ENCODE peak calls at places on chromosomes 11 and 22, in eight cellular contexts. One of them, this sample, is unnamed.

GRCh38 chr11:121483805-121484478 is 31.2 kb upstream of the SORL1-AS1 start:
- DNase-seq in activated B cell treated with CpG ODN at 0.5 μM for 24 hours: no peak
- DNase-seq in IMR-90: no peak
- DNase-seq in HFFc6: no peak
- DNase-seq in omental fat pad: no peak
- DNase-seq in WTC11: no peak
- DNase-seq in HFF-Myc: no peak
- DNase-seq in foreskin fibroblast: no peak
- DNase-seq in this sample: no peak

GRCh38 chr11:82718307-82718706 is 15.4 kb downstream of the FAM181B start:
- DNase-seq in activated B cell treated with CpG ODN at 0.5 μM for 24 hours: no peak
- DNase-seq in IMR-90: peak; percentile 49
- DNase-seq in HFFc6: peak; percentile 69
- DNase-seq in omental fat pad: no peak
- DNase-seq in WTC11: peak; percentile 34
- DNase-seq in HFF-Myc: peak; percentile 37
- DNase-seq in foreskin fibroblast: peak; percentile 35
- DNase-seq in this sample: no peak

GRCh38 chr11:120068114-120068573 is 69.8 kb downstream of the TRIM29 start:
- DNase-seq in activated B cell treated with CpG ODN at 0.5 μM for 24 hours: no peak
- DNase-seq in IMR-90: peak; percentile 47
- DNase-seq in HFFc6: peak; percentile 29
- DNase-seq in omental fat pad: no peak
- DNase-seq in WTC11: no peak
- DNase-seq in HFF-Myc: peak; percentile 24
- DNase-seq in foreskin fibroblast: no peak
- DNase-seq in this sample: no peak

GRCh38 chr11:33687733-33688479 is 12.7 kb downstream of the C11orf91 start:
- DNase-seq in activated B cell treated with CpG ODN at 0.5 μM for 24 hours: no peak
- DNase-seq in IMR-90: peak; percentile 78
- DNase-seq in HFFc6: peak; percentile 57
- DNase-seq in omental fat pad: no peak
- DNase-seq in WTC11: peak; percentile 62
- DNase-seq in HFF-Myc: peak; percentile 60
- DNase-seq in foreskin fibroblast: peak; percentile 75
- DNase-seq in this sample: no peak

GRCh38 chr11:120344302-120345004 is 8.2 kb downstream of the ARHGEF12 start:
- DNase-seq in activated B cell treated with CpG ODN at 0.5 μM for 24 hours: no peak
- DNase-seq in IMR-90: peak; percentile 43
- DNase-seq in HFFc6: peak; percentile 40
- DNase-seq in omental fat pad: no peak
- DNase-seq in WTC11: no peak
- DNase-seq in HFF-Myc: no peak
- DNase-seq in foreskin fibroblast: no peak
- DNase-seq in this sample: no peak

GRCh38 chr11:2146051-2146450 is 6.9 kb upstream of the IGF2 start:
- DNase-seq in activated B cell treated with CpG ODN at 0.5 μM for 24 hours: no peak
- DNase-seq in IMR-90: no peak
- DNase-seq in HFFc6: no peak
- DNase-seq in omental fat pad: no peak
- DNase-seq in WTC11: no peak
- DNase-seq in HFF-Myc: no peak
- DNase-seq in foreskin fibroblast: no peak
- DNase-seq in this sample: no peak

GRCh38 chr11:111148953-111149352 is 96.6 kb upstream of the POU2AF2 start:
- DNase-seq in activated B cell treated with CpG ODN at 0.5 μM for 24 hours: no peak
- DNase-seq in IMR-90: peak; percentile 37
- DNase-seq in HFFc6: no peak
- DNase-seq in omental fat pad: no peak
- DNase-seq in WTC11: no peak
- DNase-seq in HFF-Myc: no peak
- DNase-seq in foreskin fibroblast: peak; percentile 38
- DNase-seq in this sample: no peak

GRCh38 chr11:27209562-27210005 is 153.4 kb downstream of the CCDC34 start:
- DNase-seq in activated B cell treated with CpG ODN at 0.5 μM for 24 hours: no peak
- DNase-seq in IMR-90: peak; percentile 93
- DNase-seq in HFFc6: peak; percentile 86
- DNase-seq in omental fat pad: no peak
- DNase-seq in WTC11: no peak
- DNase-seq in HFF-Myc: peak; percentile 72
- DNase-seq in foreskin fibroblast: peak; percentile 87
- DNase-seq in this sample: no peak

GRCh38 chr11:35747638-35748037 is 85.1 kb downstream of the TRIM44 start:
- DNase-seq in activated B cell treated with CpG ODN at 0.5 μM for 24 hours: no peak
- DNase-seq in IMR-90: no peak
- DNase-seq in HFFc6: no peak
- DNase-seq in omental fat pad: no peak
- DNase-seq in WTC11: no peak
- DNase-seq in HFF-Myc: no peak
- DNase-seq in foreskin fibroblast: no peak
- DNase-seq in this sample: no peak

DNA sequence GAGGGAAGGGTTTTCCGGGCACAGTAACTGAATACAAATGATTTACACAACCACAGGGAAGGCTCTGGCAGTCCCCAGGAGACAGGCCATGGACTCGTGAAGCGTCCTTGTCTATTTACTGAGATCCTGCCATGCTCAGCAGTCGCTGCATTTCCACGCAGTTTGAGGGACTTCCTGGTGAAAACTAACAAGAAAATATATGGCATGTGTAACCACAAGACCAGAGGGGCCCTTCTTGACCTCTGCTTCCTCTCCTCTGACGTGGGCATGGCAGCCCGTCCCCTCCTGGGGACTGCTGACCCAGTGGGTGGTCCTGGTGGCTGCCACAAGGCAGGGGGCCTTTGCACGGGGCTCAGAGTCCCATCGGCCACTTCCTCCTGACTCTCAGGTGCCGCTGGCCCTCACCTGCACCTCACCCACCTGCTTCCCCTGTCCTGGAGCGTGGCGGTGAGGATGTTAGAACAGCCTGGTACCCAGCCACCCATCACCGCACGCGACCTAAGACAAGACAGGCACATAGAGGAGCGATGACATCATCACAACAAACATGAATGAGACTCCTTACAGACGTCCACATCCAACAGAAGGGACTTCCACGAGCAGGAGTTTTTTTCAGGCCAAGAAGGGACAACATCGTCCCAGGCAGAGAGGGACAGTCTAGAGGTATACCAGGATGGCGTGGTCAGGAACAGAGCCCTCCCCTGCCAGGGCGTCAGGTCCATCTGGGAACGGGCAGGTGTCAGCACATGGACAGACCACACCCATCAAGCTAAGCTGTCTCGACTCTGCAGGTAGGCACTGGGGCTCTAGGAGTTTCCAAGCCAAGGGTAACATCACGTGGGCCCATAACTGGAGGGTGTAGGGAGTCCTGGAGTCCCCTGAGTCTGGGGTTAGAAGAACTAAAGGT is 75.7 kb downstream of the PHF21B start:
- DNase-seq in activated B cell treated with CpG ODN at 0.5 μM for 24 hours: no peak
- DNase-seq in IMR-90: no peak
- DNase-seq in HFFc6: no peak
- DNase-seq in omental fat pad: no peak
- DNase-seq in WTC11: no peak
- DNase-seq in HFF-Myc: no peak
- DNase-seq in foreskin fibroblast: no peak
- DNase-seq in this sample: no peak
- TF ChIP-seq CTCF in activated B cell treated with CpG ODN at 0.5 μM for 24 hours: no peak
- TF ChIP-seq CTCF in IMR-90: no peak
- TF ChIP-seq CTCF in HFFc6: no peak
- TF ChIP-seq CTCF in omental fat pad: no peak
- TF ChIP-seq CTCF in WTC11: no peak
- TF ChIP-seq CTCF in HFF-Myc: no peak
- TF ChIP-seq CTCF in foreskin fibroblast: no peak
- TF ChIP-seq CTCF in this sample: no peak

DNA sequence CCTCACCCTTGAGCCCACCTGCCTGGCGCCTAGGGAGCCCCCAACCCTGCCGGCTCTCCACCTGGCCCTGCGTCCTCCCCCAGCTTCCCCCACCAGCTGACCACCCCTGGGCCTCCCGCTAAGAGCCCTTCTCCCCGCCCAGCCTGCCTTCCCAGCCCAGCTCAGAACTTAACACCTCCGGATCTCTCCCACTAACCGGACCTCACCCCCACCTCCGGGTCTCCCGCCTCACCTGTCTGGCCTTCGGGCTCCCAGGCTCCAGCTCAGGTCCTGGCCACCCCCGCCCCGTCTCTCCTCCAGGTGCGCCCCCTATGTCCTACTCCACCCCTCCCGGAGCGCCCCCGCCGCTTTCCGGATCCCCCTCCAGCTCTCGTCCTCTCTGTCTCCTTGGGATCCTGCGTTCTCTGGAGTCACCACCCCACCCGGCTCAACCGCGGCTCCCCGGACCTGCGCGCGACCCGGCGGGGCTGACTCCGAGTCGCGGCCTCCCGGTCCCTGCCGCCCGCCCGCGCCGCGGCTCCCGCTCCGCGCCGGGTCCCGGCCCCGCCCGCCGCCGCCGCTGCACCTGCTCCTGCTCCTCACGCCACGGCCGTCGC is at the start of gene KCNJ11:
- DNase-seq in activated B cell treated with CpG ODN at 0.5 μM for 24 hours: no peak
- DNase-seq in IMR-90: no peak
- DNase-seq in HFFc6: no peak
- DNase-seq in omental fat pad: no peak
- DNase-seq in WTC11: peak; percentile 57
- DNase-seq in HFF-Myc: no peak
- DNase-seq in foreskin fibroblast: no peak
- DNase-seq in this sample: no peak
- TF ChIP-seq CTCF in activated B cell treated with CpG ODN at 0.5 μM for 24 hours: no peak
- TF ChIP-seq CTCF in IMR-90: no peak
- TF ChIP-seq CTCF in HFFc6: no peak
- TF ChIP-seq CTCF in omental fat pad: no peak
- TF ChIP-seq CTCF in WTC11: no peak
- TF ChIP-seq CTCF in HFF-Myc: no peak
- TF ChIP-seq CTCF in foreskin fibroblast: no peak
- TF ChIP-seq CTCF in this sample: no peak

GRCh38 chr22:23389271-23390071 is 190.6 kb downstream of the IGLL1 start:
- DNase-seq in activated B cell treated with CpG ODN at 0.5 μM for 24 hours: no peak
- DNase-seq in IMR-90: no peak
- DNase-seq in HFFc6: no peak
- DNase-seq in omental fat pad: no peak
- DNase-seq in WTC11: peak; percentile 23
- DNase-seq in HFF-Myc: no peak
- DNase-seq in foreskin fibroblast: no peak
- DNase-seq in this sample: no peak

GRCh38 chr22:23388492-23389009 is 191.5 kb downstream of the IGLL1 start:
- DNase-seq in activated B cell treated with CpG ODN at 0.5 μM for 24 hours: no peak
- DNase-seq in IMR-90: no peak
- DNase-seq in HFFc6: no peak
- DNase-seq in omental fat pad: no peak
- DNase-seq in WTC11: peak; percentile 7
- DNase-seq in HFF-Myc: no peak
- DNase-seq in foreskin fibroblast: no peak
- DNase-seq in this sample: no peak

GRCh38 chr22:23393721-23394320 is 186.3 kb downstream of the IGLL1 start:
- DNase-seq in activated B cell treated with CpG ODN at 0.5 μM for 24 hours: no peak
- DNase-seq in IMR-90: no peak
- DNase-seq in HFFc6: no peak
- DNase-seq in omental fat pad: no peak
- DNase-seq in WTC11: peak; percentile 8
- DNase-seq in HFF-Myc: no peak
- DNase-seq in foreskin fibroblast: no peak
- DNase-seq in this sample: no peak

GRCh38 chr22:23392420-23393121 is 187.5 kb downstream of the IGLL1 start:
- DNase-seq in activated B cell treated with CpG ODN at 0.5 μM for 24 hours: no peak
- DNase-seq in IMR-90: no peak
- DNase-seq in HFFc6: no peak
- DNase-seq in omental fat pad: no peak
- DNase-seq in WTC11: peak; percentile 3
- DNase-seq in HFF-Myc: no peak
- DNase-seq in foreskin fibroblast: no peak
- DNase-seq in this sample: no peak

DNA sequence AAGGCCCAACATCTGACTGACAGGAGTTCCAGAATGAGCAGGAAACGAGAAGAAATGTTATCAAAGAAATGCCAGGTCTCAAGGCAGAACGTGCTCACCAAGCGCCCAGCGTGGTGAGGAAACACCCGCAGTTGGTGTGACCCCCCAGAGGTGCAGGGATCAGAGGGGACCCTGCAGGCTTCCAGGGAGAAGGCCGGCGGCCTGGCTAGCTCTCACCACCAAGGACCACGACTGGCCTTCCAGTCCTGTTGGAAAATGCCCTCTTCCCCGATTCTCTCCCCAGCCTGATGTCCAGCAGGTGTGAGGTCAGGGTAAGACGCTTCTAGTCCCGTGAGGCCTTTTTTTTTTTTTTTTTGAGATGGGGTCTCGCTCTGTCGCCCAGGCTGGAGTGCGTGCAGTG is 189.1 kb downstream of the IGLL1 start:
- DNase-seq in activated B cell treated with CpG ODN at 0.5 μM for 24 hours: no peak
- DNase-seq in IMR-90: no peak
- DNase-seq in HFFc6: no peak
- DNase-seq in omental fat pad: no peak
- DNase-seq in WTC11: peak; percentile 4
- DNase-seq in HFF-Myc: no peak
- DNase-seq in foreskin fibroblast: no peak
- DNase-seq in this sample: no peak
- TF ChIP-seq CTCF in activated B cell treated with CpG ODN at 0.5 μM for 24 hours: no peak
- TF ChIP-seq CTCF in IMR-90: no peak
- TF ChIP-seq CTCF in HFFc6: no peak
- TF ChIP-seq CTCF in omental fat pad: no peak
- TF ChIP-seq CTCF in WTC11: no peak
- TF ChIP-seq CTCF in HFF-Myc: no peak
- TF ChIP-seq CTCF in foreskin fibroblast: no peak
- TF ChIP-seq CTCF in this sample: no peak

GRCh38 chr22:45462034-45462655 is 40.5 kb upstream of the FBLN1 start:
- DNase-seq in activated B cell treated with CpG ODN at 0.5 μM for 24 hours: no peak
- DNase-seq in IMR-90: no peak
- DNase-seq in HFFc6: no peak
- DNase-seq in omental fat pad: no peak
- DNase-seq in WTC11: peak; percentile 21
- DNase-seq in HFF-Myc: no peak
- DNase-seq in foreskin fibroblast: no peak
- DNase-seq in this sample: no peak
- TF ChIP-seq CTCF in activated B cell treated with CpG ODN at 0.5 μM for 24 hours: no peak
- TF ChIP-seq CTCF in IMR-90: no peak
- TF ChIP-seq CTCF in HFFc6: peak; percentile 8
- TF ChIP-seq CTCF in omental fat pad: no peak
- TF ChIP-seq CTCF in WTC11: no peak
- TF ChIP-seq CTCF in HFF-Myc: no peak
- TF ChIP-seq CTCF in foreskin fibroblast: no peak
- TF ChIP-seq CTCF in this sample: no peak

GRCh38 chr22:20258584-20259335 is 9.4 kb downstream of the RTN4R start:
- DNase-seq in activated B cell treated with CpG ODN at 0.5 μM for 24 hours: no peak
- DNase-seq in IMR-90: no peak
- DNase-seq in HFFc6: no peak
- DNase-seq in omental fat pad: no peak
- DNase-seq in WTC11: peak; percentile 49
- DNase-seq in HFF-Myc: no peak
- DNase-seq in foreskin fibroblast: no peak
- DNase-seq in this sample: no peak
- TF ChIP-seq CTCF in activated B cell treated with CpG ODN at 0.5 μM for 24 hours: no peak
- TF ChIP-seq CTCF in IMR-90: peak; percentile 4
- TF ChIP-seq CTCF in HFFc6: peak; percentile 63
- TF ChIP-seq CTCF in omental fat pad: no peak
- TF ChIP-seq CTCF in WTC11: peak; percentile 32
- TF ChIP-seq CTCF in HFF-Myc: peak; percentile 53
- TF ChIP-seq CTCF in foreskin fibroblast: peak; percentile 13
- TF ChIP-seq CTCF in this sample: no peak

GRCh38 chr11:62788991-62789390 is 1.8 kb downstream of the TMEM179B start:
- DNase-seq in activated B cell treated with CpG ODN at 0.5 μM for 24 hours: no peak
- DNase-seq in IMR-90: no peak
- DNase-seq in HFFc6: no peak
- DNase-seq in omental fat pad: no peak
- DNase-seq in WTC11: no peak
- DNase-seq in HFF-Myc: no peak
- DNase-seq in foreskin fibroblast: no peak
- DNase-seq in this sample: no peak
- TF ChIP-seq CTCF in activated B cell treated with CpG ODN at 0.5 μM for 24 hours: no peak
- TF ChIP-seq CTCF in IMR-90: no peak
- TF ChIP-seq CTCF in HFFc6: no peak
- TF ChIP-seq CTCF in omental fat pad: no peak
- TF ChIP-seq CTCF in WTC11: no peak
- TF ChIP-seq CTCF in HFF-Myc: no peak
- TF ChIP-seq CTCF in foreskin fibroblast: no peak
- TF ChIP-seq CTCF in this sample: no peak